ENCODE peak calls at places on chromosomes 4 and X, in ten cellular contexts. L is PC-3; Z is CD8-positive, alpha-beta memory T cell; J is GM12891; X is posterior cingulate gyrus; U is NCI-H1417; K is RWPE1; R is stimulated activated CD8-positive, alpha-beta memory T cell treated with anti-CD3 and anti-CD28 coated beads, Interleukin-12 subunit alpha, Interleukin-12 subunit beta, amount 100 ng/mL, for 4 hours; G is substantia nigra; I is head of caudate nucleus. P is an unnamed sample.

GRCh38 chr4:101643201-101643600 is 147.3 kb upstream of the BANK1 start:
- DNase-seq in L (peak), Z (no peak), J (no peak), X (no peak), U (no peak), K (peak), R (no peak), G (no peak), I (no peak), P (no peak)

GRCh38 chr4:92455956-92456355 is 152.2 kb downstream of the GRID2 start:
- DNase-seq in L (peak), Z (no peak), J (no peak), X (no peak), U (no peak), K (no peak), R (no peak), G (no peak), I (no peak), P (no peak)

GRCh38 chr4:21688596-21689265 is 259.8 kb downstream of the KCNIP4 start:
- DNase-seq in L (no peak), Z (no peak), J (no peak), X (no peak), U (no peak), K (no peak), R (no peak), G (no peak), I (no peak), P (no peak)

GRCh38 chrX:106139048-106139447 is 29.1 kb upstream of the PWWP3B start:
- DNase-seq in L (no peak), Z (no peak), J (no peak), X (peak), U (no peak), K (no peak), R (no peak), G (no peak), I (no peak), P (no peak)

GRCh38 chr4:2818351-2818939 is 25.2 kb upstream of the ADD1 start:
- DNase-seq in L (no peak), Z (no peak), J (no peak), X (peak), U (peak), K (no peak), R (no peak), G (no peak), I (no peak), P (no peak)

GRCh38 chrX:41027388-41027787 is 57.9 kb upstream of the USP9X start:
- DNase-seq in L (peak), Z (no peak), J (no peak), X (no peak), U (no peak), K (peak), R (no peak), G (no peak), I (no peak), P (no peak)

GRCh38 chr4:153643406-153644016 is 40.6 kb upstream of the TLR2 start:
- DNase-seq in L (peak), Z (peak), J (peak), X (no peak), U (peak), K (peak), R (no peak), G (no peak), I (no peak), P (no peak)

GRCh38 chrX:17535229-17535628 is 160.2 kb downstream of the NHS start:
- DNase-seq in L (peak), Z (no peak), J (no peak), X (no peak), U (peak), K (no peak), R (no peak), G (no peak), I (no peak), P (peak)

GRCh38 chr4:99234331-99235010 is 15.4 kb upstream of the ADH6 start:
- DNase-seq in L (no peak), Z (no peak), J (no peak), X (no peak), U (no peak), K (no peak), R (no peak), G (no peak), I (no peak), P (no peak)

GRCh38 chrX:24963823-24964222 is 51.9 kb downstream of the ARX start:
- DNase-seq in L (no peak), Z (no peak), J (no peak), X (no peak), U (no peak), K (no peak), R (no peak), G (no peak), I (no peak), P (no peak)

GRCh38 chr4:41143721-41144379 is 70.5 kb downstream of the APBB2 start:
- DNase-seq in L (peak), Z (no peak), J (no peak), X (no peak), U (no peak), K (no peak), R (no peak), G (no peak), I (no peak), P (no peak)

GRCh38 chr4:2412885-2413716 is 5.3 kb downstream of the ZFYVE28 start:
- DNase-seq in L (peak), Z (peak), J (peak), X (peak), U (peak), K (peak), R (peak), G (peak), I (peak), P (peak)

GRCh38 chr4:121736735-121737351 is 28.1 kb downstream of the SMIM43 start:
- DNase-seq in L (peak), Z (no peak), J (no peak), X (no peak), U (no peak), K (peak), R (no peak), G (no peak), I (no peak), P (peak)

GRCh38 chr4:143377635-143378099 is 41.0 kb downstream of the GAB1 start:
- DNase-seq in L (no peak), Z (no peak), J (no peak), X (no peak), U (no peak), K (no peak), R (no peak), G (no peak), I (no peak), P (no peak)

GRCh38 chr4:139603576-139604387 is 47.8 kb upstream of the SETD7 start:
- DNase-seq in L (peak), Z (peak), J (no peak), X (no peak), U (peak), K (peak), R (no peak), G (no peak), I (no peak), P (no peak)

GRCh38 chrX:7334253-7334935 is 186.4 kb upstream of the PUDP start:
- DNase-seq in L (peak), Z (no peak), J (no peak), X (no peak), U (no peak), K (no peak), R (no peak), G (no peak), I (no peak), P (no peak)

GRCh38 chr4:20698382-20698781 is 1.9 kb upstream of the PACRGL start:
- DNase-seq in L (no peak), Z (no peak), J (no peak), X (no peak), U (no peak), K (no peak), R (no peak), G (no peak), I (no peak), P (no peak)

GRCh38 chrX:68443155-68443868 is 10.0 kb upstream of the OPHN1 start:
- DNase-seq in L (peak), Z (peak), J (no peak), X (no peak), U (no peak), K (no peak), R (no peak), G (no peak), I (no peak), P (no peak)

GRCh38 chr4:128322311-128322710 is 34.7 kb upstream of the PGRMC2 start:
- DNase-seq in L (peak), Z (no peak), J (no peak), X (no peak), U (no peak), K (peak), R (no peak), G (no peak), I (no peak), P (no peak)

GRCh38 chr4:93066746-93067145 is 761.8 kb upstream of the ATOH1 start:
- DNase-seq in L (peak), Z (no peak), J (no peak), X (no peak), U (no peak), K (peak), R (no peak), G (no peak), I (no peak), P (no peak)

GRCh38 chr4:63618883-63619573 is 790.2 kb downstream of the TECRL start:
- DNase-seq in L (no peak), Z (no peak), J (no peak), X (no peak), U (no peak), K (no peak), R (no peak), G (no peak), I (no peak), P (no peak)

GRCh38 chrX:623599-624323 is 6.8 kb upstream of the SHOX start:
- DNase-seq in L (no peak), Z (no peak), J (no peak), X (no peak), U (no peak), K (no peak), R (no peak), G (no peak), I (no peak), P (peak)

GRCh38 chrX:135185795-135186443 is 14.7 kb upstream of the CT55 start:
- DNase-seq in L (peak), Z (peak), J (peak), X (peak), U (peak), K (peak), R (no peak), G (no peak), I (no peak), P (no peak)

GRCh38 chr4:110614981-110615365 is 7.9 kb downstream of the PITX2 start:
- DNase-seq in L (no peak), Z (no peak), J (no peak), X (no peak), U (no peak), K (no peak), R (no peak), G (no peak), I (no peak), P (no peak)

GRCh38 chrX:31127716-31128115 is 55.9 kb upstream of the FTHL17 start:
- DNase-seq in L (no peak), Z (no peak), J (no peak), X (no peak), U (no peak), K (no peak), R (no peak), G (no peak), I (no peak), P (no peak)

GRCh38 chr4:183173580-183174526 is 74.8 kb downstream of the WWC2 start:
- DNase-seq in L (no peak), Z (no peak), J (no peak), X (no peak), U (no peak), K (no peak), R (no peak), G (no peak), I (no peak), P (no peak)

GRCh38 chr4:7839856-7840255 is 99.8 kb downstream of the AFAP1 start:
- DNase-seq in L (no peak), Z (no peak), J (no peak), X (no peak), U (no peak), K (no peak), R (no peak), G (no peak), I (no peak), P (no peak)

GRCh38 chr4:1563241-1563640 is 120.9 kb downstream of the FAM53A start:
- DNase-seq in L (no peak), Z (no peak), J (no peak), X (no peak), U (no peak), K (no peak), R (no peak), G (no peak), I (no peak), P (no peak)

GRCh38 chr4:38368612-38369011 is 295.4 kb upstream of the KLF3 start:
- DNase-seq in L (peak), Z (no peak), J (no peak), X (no peak), U (no peak), K (peak), R (no peak), G (no peak), I (no peak), P (no peak)

GRCh38 chr4:101055392-101055791 is 291.9 kb downstream of the PPP3CA start:
- DNase-seq in L (no peak), Z (no peak), J (no peak), X (no peak), U (no peak), K (no peak), R (no peak), G (no peak), I (no peak), P (no peak)

GRCh38 chr4:158796370-158797140 is 27.7 kb downstream of the FNIP2 start:
- DNase-seq in L (no peak), Z (no peak), J (no peak), X (no peak), U (no peak), K (no peak), R (no peak), G (no peak), I (no peak), P (no peak)

GRCh38 chr4:41991916-41992767 is 1.8 kb downstream of the SLC30A9 start:
- DNase-seq in L (peak), Z (no peak), J (no peak), X (no peak), U (no peak), K (peak), R (no peak), G (no peak), I (no peak), P (no peak)

GRCh38 chr4:89837385-89837995 is 529 bp upstream of the SNCA start:
- DNase-seq in L (no peak), Z (no peak), J (peak), X (peak), U (peak), K (peak), R (no peak), G (no peak), I (peak), P (no peak)

GRCh38 chr4:89492476-89493110 is 185.0 kb upstream of the GPRIN3 start:
- DNase-seq in L (peak), Z (no peak), J (no peak), X (no peak), U (no peak), K (peak), R (no peak), G (no peak), I (no peak), P (no peak)

GRCh38 chrX:114903618-114904017 is 113.8 kb downstream of the IL13RA2 start:
- DNase-seq in L (no peak), Z (no peak), J (no peak), X (no peak), U (no peak), K (no peak), R (no peak), G (no peak), I (no peak), P (no peak)

GRCh38 chr4:98485816-98486355 is 172.5 kb downstream of the TSPAN5 start:
- DNase-seq in L (no peak), Z (no peak), J (no peak), X (no peak), U (no peak), K (no peak), R (no peak), G (no peak), I (no peak), P (no peak)

GRCh38 chr4:181264908-181265307 is 978.3 kb upstream of the TENM3 start:
- DNase-seq in L (no peak), Z (no peak), J (no peak), X (peak), U (peak), K (no peak), R (no peak), G (no peak), I (peak), P (no peak)

GRCh38 chrX:39039890-39040289 is 238.6 kb downstream of the MID1IP1 start:
- DNase-seq in L (no peak), Z (no peak), J (no peak), X (no peak), U (no peak), K (no peak), R (no peak), G (no peak), I (no peak), P (no peak)

GRCh38 chr4:174717788-174718187 is 111.3 kb downstream of the GLRA3 start:
- DNase-seq in L (no peak), Z (no peak), J (no peak), X (no peak), U (no peak), K (no peak), R (no peak), G (no peak), I (no peak), P (no peak)

P was measured in stimulated activated effector memory CD8-positive, alpha-beta T cell treated with anti-CD3 and anti-CD28 coated beads, Interleukin-12 subunit alpha, Interleukin-12 subunit beta, amount 100 ng/mL, for 72 hours.